ENCODE peak calls at places on chromosomes 13 and 19, in five cellular contexts. One of them, this sample, is unnamed.
A peak's percentile ranks its signal among the peaks of the same experiment; 100 is the strongest.

GRCh38 chr13:50740052-50740741 is 103.3 kb downstream of the DLEU7 start:
- DNase-seq in mesendoderm: no peak
- DNase-seq in pancreas: no peak
- DNase-seq in cardiac muscle cell: no peak
- DNase-seq in DND-41: no peak
- DNase-seq in this sample: no peak

GRCh38 chr19:51407631-51408131 is 9.8 kb downstream of the SIGLEC10 start:
- DNase-seq in mesendoderm: peak; percentile 79
- DNase-seq in cardiac muscle cell: peak; percentile 45
- DNase-seq in pancreas: peak; percentile 25
- DNase-seq in DND-41: no peak
- DNase-seq in this sample: no peak

GRCh38 chr13:33172911-33173310 is 112.6 kb downstream of the STARD13 start:
- DNase-seq in pancreas: no peak
- DNase-seq in cardiac muscle cell: no peak
- DNase-seq in mesendoderm: no peak
- DNase-seq in DND-41: no peak
- DNase-seq in this sample: no peak

GRCh38 chr13:31380728-31381127 is 181.0 kb downstream of the B3GLCT start:
- DNase-seq in cardiac muscle cell: peak; percentile 19
- DNase-seq in DND-41: no peak
- DNase-seq in mesendoderm: no peak
- DNase-seq in pancreas: no peak
- DNase-seq in this sample: no peak

GRCh38 chr19:10518444-10519361 is 1.5 kb upstream of the S1PR5 start:
- DNase-seq in cardiac muscle cell: no peak
- DNase-seq in DND-41: no peak
- DNase-seq in mesendoderm: no peak
- DNase-seq in pancreas: peak; percentile 51
- DNase-seq in this sample: no peak

GRCh38 chr13:99805361-99805760 is 166.2 kb downstream of the ZIC5 start:
- DNase-seq in DND-41: no peak
- DNase-seq in cardiac muscle cell: no peak
- DNase-seq in pancreas: no peak
- DNase-seq in mesendoderm: peak; percentile 48
- DNase-seq in this sample: no peak

GRCh38 chr19:1408300-1409203 is 1.2 kb downstream of the DAZAP1 start:
- DNase-seq in cardiac muscle cell: peak; percentile 70
- DNase-seq in mesendoderm: peak; percentile 67
- DNase-seq in DND-41: peak; percentile 57
- DNase-seq in pancreas: peak; percentile 58
- DNase-seq in this sample: peak; percentile 89

GRCh38 chr19:2014731-2015610 is 543 bp downstream of the BTBD2 start:
- DNase-seq in mesendoderm: peak; percentile 25
- DNase-seq in pancreas: no peak
- DNase-seq in DND-41: peak; percentile 51
- DNase-seq in cardiac muscle cell: peak; percentile 66
- DNase-seq in this sample: no peak

GRCh38 chr13:92547256-92547655 is 679.4 kb upstream of the GPC6 start:
- DNase-seq in pancreas: no peak
- DNase-seq in DND-41: no peak
- DNase-seq in cardiac muscle cell: no peak
- DNase-seq in mesendoderm: no peak
- DNase-seq in this sample: no peak

GRCh38 chr13:29849731-29850212 is 645 bp downstream of the UBL3 start:
- DNase-seq in cardiac muscle cell: peak; percentile 76
- DNase-seq in mesendoderm: peak; percentile 79
- DNase-seq in DND-41: peak; percentile 24
- DNase-seq in pancreas: peak; percentile 77
- DNase-seq in this sample: peak; percentile 92

GRCh38 chr19:47239610-47240296 is 8.8 kb upstream of the BBC3 start:
- DNase-seq in mesendoderm: no peak
- DNase-seq in cardiac muscle cell: peak; percentile 59
- DNase-seq in DND-41: no peak
- DNase-seq in pancreas: no peak
- DNase-seq in this sample: no peak

GRCh38 chr13:100987993-100988392 is 313.4 kb upstream of the TMTC4 start:
- DNase-seq in DND-41: no peak
- DNase-seq in pancreas: no peak
- DNase-seq in mesendoderm: peak; percentile 76
- DNase-seq in cardiac muscle cell: peak; percentile 6
- DNase-seq in this sample: no peak

GRCh38 chr13:113935523-113935922 is 38.4 kb downstream of the C13orf46 start:
- DNase-seq in DND-41: no peak
- DNase-seq in cardiac muscle cell: no peak
- DNase-seq in pancreas: no peak
- DNase-seq in mesendoderm: peak; percentile 80
- DNase-seq in this sample: no peak

GRCh38 chr19:8391274-8392016 is 1.3 kb downstream of the RAB11B start:
- DNase-seq in mesendoderm: no peak
- DNase-seq in cardiac muscle cell: no peak
- DNase-seq in DND-41: no peak
- DNase-seq in pancreas: peak; percentile 53
- DNase-seq in this sample: no peak

GRCh38 chr19:52585101-52585500 is 15.0 kb downstream of the ZNF701 start:
- DNase-seq in pancreas: no peak
- DNase-seq in DND-41: no peak
- DNase-seq in cardiac muscle cell: no peak
- DNase-seq in mesendoderm: no peak
- DNase-seq in this sample: no peak

GRCh38 chr13:36395280-36395679 is 37.0 kb upstream of the CCNA1 start:
- DNase-seq in mesendoderm: peak; percentile 37
- DNase-seq in pancreas: no peak
- DNase-seq in cardiac muscle cell: no peak
- DNase-seq in DND-41: no peak
- DNase-seq in this sample: no peak

GRCh38 chr13:99002191-99002710 is 24.4 kb upstream of the DOCK9 start:
- DNase-seq in cardiac muscle cell: no peak
- DNase-seq in pancreas: no peak
- DNase-seq in mesendoderm: no peak
- DNase-seq in DND-41: no peak
- DNase-seq in this sample: no peak

GRCh38 chr19:588093-588742 is 1.5 kb upstream of the HCN2 start:
- DNase-seq in pancreas: peak; percentile 43
- DNase-seq in mesendoderm: peak; percentile 90
- DNase-seq in cardiac muscle cell: peak; percentile 81
- DNase-seq in DND-41: peak; percentile 84
- DNase-seq in this sample: peak; percentile 80

GRCh38 chr13:77786888-77787287 is 89.4 kb downstream of the SLAIN1 start:
- DNase-seq in DND-41: no peak
- DNase-seq in pancreas: no peak
- DNase-seq in mesendoderm: no peak
- DNase-seq in cardiac muscle cell: no peak
- DNase-seq in this sample: no peak

GRCh38 chr13:30257433-30258099 is 49.8 kb downstream of the KATNAL1 start:
- DNase-seq in DND-41: no peak
- DNase-seq in mesendoderm: peak; percentile 50
- DNase-seq in pancreas: no peak
- DNase-seq in cardiac muscle cell: peak; percentile 75
- DNase-seq in this sample: no peak

GRCh38 chr13:113803409-113804016 is 44.5 kb downstream of the TMEM255B start:
- DNase-seq in DND-41: no peak
- DNase-seq in mesendoderm: no peak
- DNase-seq in pancreas: no peak
- DNase-seq in cardiac muscle cell: no peak
- DNase-seq in this sample: peak; percentile 57

GRCh38 chr13:53499551-53499950 is 470.9 kb downstream of the OLFM4 start:
- DNase-seq in pancreas: no peak
- DNase-seq in DND-41: no peak
- DNase-seq in mesendoderm: no peak
- DNase-seq in cardiac muscle cell: no peak
- DNase-seq in this sample: no peak

GRCh38 chr13:113636266-113636963 is 21.6 kb downstream of the ATP4B start:
- DNase-seq in mesendoderm: no peak
- DNase-seq in cardiac muscle cell: no peak
- DNase-seq in DND-41: no peak
- DNase-seq in pancreas: no peak
- DNase-seq in this sample: peak; percentile 25

GRCh38 chr13:51907040-51907732 is 45.4 kb downstream of the CCDC70 start:
- DNase-seq in DND-41: no peak
- DNase-seq in mesendoderm: no peak
- DNase-seq in cardiac muscle cell: no peak
- DNase-seq in pancreas: no peak
- DNase-seq in this sample: no peak

GRCh38 chr13:56953965-56954364 is 186.8 kb upstream of the PRR20A start:
- DNase-seq in pancreas: no peak
- DNase-seq in DND-41: no peak
- DNase-seq in cardiac muscle cell: no peak
- DNase-seq in mesendoderm: peak; percentile 4
- DNase-seq in this sample: no peak

GRCh38 chr19:16637535-16637934 is 9.5 kb upstream of the MED26 start:
- DNase-seq in DND-41: no peak
- DNase-seq in cardiac muscle cell: no peak
- DNase-seq in mesendoderm: peak; percentile 33
- DNase-seq in pancreas: no peak
- DNase-seq in this sample: no peak

GRCh38 chr19:23823952-23824389 is 65.3 kb upstream of the ZNF681 start:
- DNase-seq in DND-41: peak; percentile 61
- DNase-seq in cardiac muscle cell: peak; percentile 4
- DNase-seq in pancreas: no peak
- DNase-seq in mesendoderm: peak; percentile 87
- DNase-seq in this sample: no peak

GRCh38 chr13:25213716-25214115 is 41.6 kb upstream of the AMER2 start:
- DNase-seq in cardiac muscle cell: no peak
- DNase-seq in DND-41: no peak
- DNase-seq in mesendoderm: peak; percentile 82
- DNase-seq in pancreas: no peak
- DNase-seq in this sample: no peak

GRCh38 chr13:73428706-73429105 is 369.9 kb downstream of the KLF5 start:
- DNase-seq in pancreas: no peak
- DNase-seq in mesendoderm: no peak
- DNase-seq in cardiac muscle cell: no peak
- DNase-seq in DND-41: no peak
- DNase-seq in this sample: no peak

GRCh38 chr13:98999635-98999952 is 21.7 kb upstream of the DOCK9 start:
- DNase-seq in mesendoderm: no peak
- DNase-seq in pancreas: no peak
- DNase-seq in cardiac muscle cell: no peak
- DNase-seq in DND-41: no peak
- DNase-seq in this sample: no peak

GRCh38 chr13:109494955-109495354 is 291.4 kb downstream of the IRS2 start:
- DNase-seq in pancreas: no peak
- DNase-seq in cardiac muscle cell: no peak
- DNase-seq in DND-41: no peak
- DNase-seq in mesendoderm: no peak
- DNase-seq in this sample: no peak